ENCODE peak calls at places on chromosome 9, in seven cellular contexts. S, C, H, L, X, B and F are unnamed samples.

GRCh38 chr9:76911971-76912370 is 6.1 kb upstream of the PRUNE2 start:
- DNase-seq in S (peak), C (no peak), H (no peak), L (no peak), X (no peak), B (no peak), F (no peak)

GRCh38 chr9:84343111-84343521 is 2.6 kb upstream of the SLC28A3 start:
- DNase-seq in S (peak), C (no peak), H (peak), L (no peak), X (no peak), B (no peak), F (no peak)

GRCh38 chr9:130893250-130894101 is 3.1 kb downstream of the QRFP start:
- DNase-seq in S (no peak), C (peak), H (no peak), L (no peak), X (no peak), B (no peak), F (peak)

GRCh38 chr9:123457586-123457985 is 101.6 kb downstream of the CRB2 start:
- DNase-seq in S (no peak), C (no peak), H (no peak), L (no peak), X (no peak), B (no peak), F (peak)

GRCh38 chr9:72193478-72193881 is 44.2 kb downstream of the GDA start:
- DNase-seq in S (no peak), C (no peak), H (no peak), L (no peak), X (no peak), B (no peak), F (no peak)

GRCh38 chr9:119968837-119969707 is 599.8 kb upstream of the BRINP1 start:
- DNase-seq in S (peak), C (peak), H (peak), L (no peak), X (peak), B (peak), F (peak)

GRCh38 chr9:134686896-134687295 is 45.3 kb downstream of the COL5A1 start:
- DNase-seq in S (no peak), C (no peak), H (no peak), L (no peak), X (no peak), B (no peak), F (peak)

GRCh38 chr9:107340920-107341632 is 58.0 kb downstream of the RAD23B start:
- DNase-seq in S (peak), C (peak), H (peak), L (peak), X (peak), B (peak), F (peak)

GRCh38 chr9:105976257-105976656 is 281.9 kb downstream of the TMEM38B start:
- DNase-seq in S (no peak), C (no peak), H (no peak), L (no peak), X (no peak), B (no peak), F (no peak)

GRCh38 chr9:73684601-73685000 is 532.9 kb downstream of the ANXA1 start:
- DNase-seq in S (peak), C (no peak), H (peak), L (no peak), X (no peak), B (no peak), F (no peak)

GRCh38 chr9:136738960-136739359 is 3.8 kb downstream of the LCN10 start:
- DNase-seq in S (no peak), C (no peak), H (no peak), L (no peak), X (no peak), B (no peak), F (no peak)

GRCh38 chr9:131018621-131019020 is 9.6 kb downstream of the LAMC3 start:
- DNase-seq in S (no peak), C (peak), H (no peak), L (no peak), X (no peak), B (no peak), F (no peak)

GRCh38 chr9:124752967-124753366 is 18.1 kb downstream of the NR6A1 start:
- DNase-seq in S (peak), C (no peak), H (peak), L (no peak), X (no peak), B (no peak), F (no peak)

GRCh38 chr9:130029223-130029583 is 13.8 kb downstream of the FNBP1 start:
- DNase-seq in S (no peak), C (no peak), H (no peak), L (no peak), X (no peak), B (no peak), F (no peak)

GRCh38 chr9:86262436-86262835 is 3.0 kb upstream of the C9orf153 start:
- DNase-seq in S (no peak), C (no peak), H (no peak), L (no peak), X (no peak), B (no peak), F (no peak)

GRCh38 chr9:1977026-1977425 is 38.1 kb upstream of the SMARCA2 start:
- DNase-seq in S (no peak), C (no peak), H (no peak), L (no peak), X (no peak), B (no peak), F (no peak)

GRCh38 chr9:34519321-34520020 is 3.3 kb downstream of the ENHO start:
- DNase-seq in S (no peak), C (no peak), H (no peak), L (no peak), X (no peak), B (no peak), F (no peak)

GRCh38 chr9:2093920-2094597 is 78.9 kb downstream of the SMARCA2 start:
- DNase-seq in S (peak), C (no peak), H (peak), L (no peak), X (no peak), B (no peak), F (no peak)

GRCh38 chr9:35741740-35742139 is 7.3 kb downstream of the GBA2 start:
- DNase-seq in S (no peak), C (no peak), H (no peak), L (no peak), X (no peak), B (no peak), F (no peak)

GRCh38 chr9:129697956-129698757 is 32.7 kb downstream of the PRRX2 start:
- DNase-seq in S (peak), C (peak), H (no peak), L (no peak), X (no peak), B (peak), F (no peak)

GRCh38 chr9:76697554-76697953 is 66.7 kb upstream of the PCA3 start:
- DNase-seq in S (no peak), C (no peak), H (no peak), L (no peak), X (no peak), B (no peak), F (no peak)

GRCh38 chr9:124218438-124219289 is 39.1 kb upstream of the NEK6 start:
- DNase-seq in S (peak), C (peak), H (peak), L (no peak), X (no peak), B (peak), F (peak)

GRCh38 chr9:38008168-38009034 is 60.6 kb downstream of the SHB start:
- DNase-seq in S (peak), C (no peak), H (peak), L (no peak), X (no peak), B (no peak), F (no peak)

GRCh38 chr9:98520221-98520920 is 188.4 kb downstream of the GABBR2 start:
- DNase-seq in S (peak), C (no peak), H (peak), L (no peak), X (no peak), B (no peak), F (no peak)

GRCh38 chr9:134187821-134188420 is 23.6 kb upstream of the RNU6ATAC start:
- DNase-seq in S (no peak), C (no peak), H (no peak), L (no peak), X (no peak), B (no peak), F (peak)

GRCh38 chr9:121860744-121861143 is 209.3 kb downstream of the DAB2IP start:
- DNase-seq in S (peak), C (no peak), H (peak), L (no peak), X (no peak), B (no peak), F (peak)

GRCh38 chr9:79670269-79670961 is 98.7 kb downstream of the TLE4 start:
- DNase-seq in S (no peak), C (no peak), H (no peak), L (no peak), X (no peak), B (no peak), F (no peak)

GRCh38 chr9:19193029-19193324 is 37.5 kb upstream of the DENND4C start:
- DNase-seq in S (no peak), C (no peak), H (no peak), L (no peak), X (no peak), B (no peak), F (no peak)

GRCh38 chr9:70352356-70352755 is 62.1 kb downstream of the KLF9 start:
- DNase-seq in S (no peak), C (no peak), H (peak), L (no peak), X (no peak), B (no peak), F (no peak)

GRCh38 chr9:38689678-38690077 is 30.3 kb downstream of the FAM240B start:
- DNase-seq in S (peak), C (no peak), H (peak), L (no peak), X (no peak), B (no peak), F (no peak)

GRCh38 chr9:137105814-137106661 is 8.5 kb downstream of the DPP7 start:
- DNase-seq in S (no peak), C (no peak), H (no peak), L (no peak), X (no peak), B (no peak), F (no peak)

GRCh38 chr9:133569109-133569785 is 34.7 kb downstream of the ADAMTSL2 start:
- DNase-seq in S (no peak), C (no peak), H (no peak), L (no peak), X (no peak), B (no peak), F (no peak)

GRCh38 chr9:38087934-38088925 is 19.2 kb upstream of the SHB start:
- DNase-seq in S (peak), C (peak), H (peak), L (peak), X (peak), B (peak), F (peak)

GRCh38 chr9:103991698-103992097 is 102.4 kb upstream of the SMC2 start:
- DNase-seq in S (no peak), C (no peak), H (no peak), L (no peak), X (no peak), B (no peak), F (no peak)

GRCh38 chr9:116697341-116697740 is 10.2 kb downstream of the TRIM32 start:
- DNase-seq in S (no peak), C (no peak), H (peak), L (no peak), X (no peak), B (no peak), F (no peak)

GRCh38 chr9:684055-684949 is 157.2 kb upstream of the DMRT1 start:
- DNase-seq in S (peak), C (no peak), H (peak), L (no peak), X (no peak), B (no peak), F (no peak)

GRCh38 chr9:94908041-94908563 is 181.6 kb downstream of the AOPEP start:
- DNase-seq in S (no peak), C (no peak), H (peak), L (no peak), X (no peak), B (no peak), F (no peak)

GRCh38 chr9:130045657-130046450 is 2.9 kb upstream of the FNBP1 start:
- DNase-seq in S (no peak), C (no peak), H (no peak), L (no peak), X (no peak), B (no peak), F (no peak)

GRCh38 chr9:126893079-126893478 is 21.5 kb upstream of the RALGPS1 start:
- DNase-seq in S (no peak), C (no peak), H (no peak), L (no peak), X (no peak), B (no peak), F (no peak)

GRCh38 chr9:116149844-116150243 is 3.7 kb upstream of the PAPPA start:
- DNase-seq in S (peak), C (no peak), H (peak), L (no peak), X (no peak), B (no peak), F (no peak)